ENCODE peak calls at places on chromosome 14, in four cellular contexts. One of them, this sample, is unnamed.

GRCh38 chr14:31864937-31865855 is 211.9 kb upstream of the ARHGAP5 start:
- DNase-seq in heart left ventricle: no peak
- DNase-seq in upper lobe of left lung: no peak
- DNase-seq in testis: no peak
- DNase-seq in this sample: no peak

GRCh38 chr14:105140581-105140980 is 28.0 kb downstream of the JAG2 start:
- DNase-seq in heart left ventricle: no peak
- DNase-seq in upper lobe of left lung: no peak
- DNase-seq in testis: no peak
- DNase-seq in this sample: peak

GRCh38 chr14:34665785-34666425 is 36.0 kb upstream of the SNX6 start:
- DNase-seq in heart left ventricle: peak
- DNase-seq in upper lobe of left lung: no peak
- DNase-seq in testis: peak
- DNase-seq in this sample: no peak

GRCh38 chr14:93903342-93904184 is 23.6 kb upstream of the FAM181A start:
- DNase-seq in heart left ventricle: no peak
- DNase-seq in upper lobe of left lung: no peak
- DNase-seq in testis: peak
- DNase-seq in this sample: no peak

GRCh38 chr14:104874571-104875411 is 9.7 kb downstream of the CEP170B start:
- DNase-seq in heart left ventricle: peak
- DNase-seq in upper lobe of left lung: peak
- DNase-seq in testis: no peak
- DNase-seq in this sample: no peak

GRCh38 chr14:44962573-44963528 is 861 bp downstream of the TOGARAM1 start:
- DNase-seq in heart left ventricle: peak
- DNase-seq in upper lobe of left lung: peak
- DNase-seq in testis: peak
- DNase-seq in this sample: peak

GRCh38 chr14:104751539-104752337 is 1.2 kb upstream of the SIVA1 start:
- DNase-seq in heart left ventricle: peak
- DNase-seq in upper lobe of left lung: peak
- DNase-seq in testis: no peak
- DNase-seq in this sample: peak

GRCh38 chr14:65704850-65705249 is 292.3 kb downstream of the FUT8 start:
- DNase-seq in heart left ventricle: no peak
- DNase-seq in upper lobe of left lung: no peak
- DNase-seq in testis: no peak
- DNase-seq in this sample: no peak

GRCh38 chr14:94113908-94114588 is 3.5 kb downstream of the IFI27 start:
- DNase-seq in heart left ventricle: no peak
- DNase-seq in upper lobe of left lung: no peak
- DNase-seq in testis: peak
- DNase-seq in this sample: no peak

GRCh38 chr14:76456200-76456599 is 80.3 kb downstream of the ESRRB start:
- DNase-seq in heart left ventricle: no peak
- DNase-seq in upper lobe of left lung: no peak
- DNase-seq in testis: peak
- DNase-seq in this sample: no peak

GRCh38 chr14:68551045-68551683 is 241.7 kb downstream of the ZFP36L1 start:
- DNase-seq in heart left ventricle: no peak
- DNase-seq in upper lobe of left lung: no peak
- DNase-seq in testis: no peak
- DNase-seq in this sample: no peak

GRCh38 chr14:21643407-21643806 is 8.7 kb upstream of the OR10G2 start:
- DNase-seq in heart left ventricle: no peak
- DNase-seq in upper lobe of left lung: no peak
- DNase-seq in testis: no peak
- DNase-seq in this sample: no peak

GRCh38 chr14:68306934-68307758 is 485.7 kb downstream of the ZFP36L1 start:
- DNase-seq in heart left ventricle: no peak
- DNase-seq in upper lobe of left lung: no peak
- DNase-seq in testis: no peak
- DNase-seq in this sample: no peak

GRCh38 chr14:94548131-94548998 is 12.9 kb upstream of the SERPINA4 start:
- DNase-seq in heart left ventricle: no peak
- DNase-seq in upper lobe of left lung: no peak
- DNase-seq in testis: no peak
- DNase-seq in this sample: no peak

GRCh38 chr14:23435540-23436326 is at the start of gene MYH7:
- DNase-seq in heart left ventricle: peak
- DNase-seq in upper lobe of left lung: no peak
- DNase-seq in testis: no peak
- DNase-seq in this sample: peak

GRCh38 chr14:84080961-84081360 is 1449.0 kb upstream of the FLRT2 start:
- DNase-seq in heart left ventricle: no peak
- DNase-seq in upper lobe of left lung: no peak
- DNase-seq in testis: no peak
- DNase-seq in this sample: no peak

GRCh38 chr14:53881161-53881846 is 75.3 kb downstream of the BMP4 start:
- DNase-seq in heart left ventricle: no peak
- DNase-seq in upper lobe of left lung: no peak
- DNase-seq in testis: no peak
- DNase-seq in this sample: no peak

GRCh38 chr14:97177016-97177415 is 379.8 kb downstream of the VRK1 start:
- DNase-seq in heart left ventricle: no peak
- DNase-seq in upper lobe of left lung: no peak
- DNase-seq in testis: no peak
- DNase-seq in this sample: no peak

GRCh38 chr14:74324945-74325361 is 22.2 kb upstream of the ABCD4 start:
- DNase-seq in heart left ventricle: no peak
- DNase-seq in upper lobe of left lung: no peak
- DNase-seq in testis: no peak
- DNase-seq in this sample: no peak

GRCh38 chr14:71247106-71247505 is 339.8 kb downstream of the PCNX1 start:
- DNase-seq in heart left ventricle: no peak
- DNase-seq in upper lobe of left lung: no peak
- DNase-seq in testis: no peak
- DNase-seq in this sample: no peak

GRCh38 chr14:101222362-101223090 is 319.0 kb upstream of the RTL1 start:
- DNase-seq in heart left ventricle: no peak
- DNase-seq in upper lobe of left lung: peak
- DNase-seq in testis: no peak
- DNase-seq in this sample: no peak

GRCh38 chr14:31945074-31945613 is 132.0 kb upstream of the ARHGAP5 start:
- DNase-seq in heart left ventricle: no peak
- DNase-seq in upper lobe of left lung: no peak
- DNase-seq in testis: no peak
- DNase-seq in this sample: no peak

GRCh38 chr14:78836777-78837176 is 666.6 kb downstream of the NRXN3 start:
- DNase-seq in heart left ventricle: no peak
- DNase-seq in upper lobe of left lung: no peak
- DNase-seq in testis: peak
- DNase-seq in this sample: no peak

GRCh38 chr14:85336817-85337216 is 193.1 kb upstream of the FLRT2 start:
- DNase-seq in heart left ventricle: no peak
- DNase-seq in upper lobe of left lung: no peak
- DNase-seq in testis: no peak
- DNase-seq in this sample: no peak

GRCh38 chr14:94548999-94549985 is 11.9 kb upstream of the SERPINA4 start:
- DNase-seq in heart left ventricle: peak
- DNase-seq in upper lobe of left lung: no peak
- DNase-seq in testis: peak
- DNase-seq in this sample: peak

GRCh38 chr14:99322731-99323599 is 51.0 kb upstream of the BCL11B start:
- DNase-seq in heart left ventricle: no peak
- DNase-seq in upper lobe of left lung: no peak
- DNase-seq in testis: no peak
- DNase-seq in this sample: no peak

GRCh38 chr14:69049675-69050074 is 70.6 kb upstream of the ACTN1 start:
- DNase-seq in heart left ventricle: no peak
- DNase-seq in upper lobe of left lung: no peak
- DNase-seq in testis: peak
- DNase-seq in this sample: no peak

GRCh38 chr14:23537351-23538048 is 14.1 kb downstream of the ZFHX2 start:
- DNase-seq in heart left ventricle: no peak
- DNase-seq in upper lobe of left lung: no peak
- DNase-seq in testis: no peak
- DNase-seq in this sample: peak

GRCh38 chr14:53840444-53840843 is 116.2 kb downstream of the BMP4 start:
- DNase-seq in heart left ventricle: no peak
- DNase-seq in upper lobe of left lung: no peak
- DNase-seq in testis: no peak
- DNase-seq in this sample: no peak

DNA sequence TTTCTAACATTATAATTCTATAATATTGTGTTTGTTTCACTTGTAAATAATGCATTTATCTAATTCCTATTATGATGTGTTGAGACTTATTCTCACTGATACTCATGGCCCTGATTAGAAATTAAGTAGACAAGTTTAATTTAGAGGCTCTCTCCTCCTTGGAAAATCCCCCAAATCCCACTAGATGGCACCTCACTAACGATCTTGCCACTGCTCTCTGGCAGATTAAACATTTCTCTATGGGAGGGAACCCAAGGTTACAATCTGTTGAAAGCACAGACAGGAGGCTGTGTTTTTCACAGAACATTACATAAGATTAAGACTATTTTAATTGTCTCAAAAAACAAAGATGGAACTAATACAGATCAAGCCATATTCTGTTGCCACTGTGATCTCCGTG is 318.7 kb downstream of the LRFN5 start:
- DNase-seq in heart left ventricle: no peak
- DNase-seq in upper lobe of left lung: no peak
- DNase-seq in testis: peak
- DNase-seq in this sample: no peak
- TF ChIP-seq CTCF in heart left ventricle: no peak
- TF ChIP-seq CTCF in upper lobe of left lung: no peak
- TF ChIP-seq CTCF in testis: no peak
- TF ChIP-seq CTCF in this sample: no peak

DNA sequence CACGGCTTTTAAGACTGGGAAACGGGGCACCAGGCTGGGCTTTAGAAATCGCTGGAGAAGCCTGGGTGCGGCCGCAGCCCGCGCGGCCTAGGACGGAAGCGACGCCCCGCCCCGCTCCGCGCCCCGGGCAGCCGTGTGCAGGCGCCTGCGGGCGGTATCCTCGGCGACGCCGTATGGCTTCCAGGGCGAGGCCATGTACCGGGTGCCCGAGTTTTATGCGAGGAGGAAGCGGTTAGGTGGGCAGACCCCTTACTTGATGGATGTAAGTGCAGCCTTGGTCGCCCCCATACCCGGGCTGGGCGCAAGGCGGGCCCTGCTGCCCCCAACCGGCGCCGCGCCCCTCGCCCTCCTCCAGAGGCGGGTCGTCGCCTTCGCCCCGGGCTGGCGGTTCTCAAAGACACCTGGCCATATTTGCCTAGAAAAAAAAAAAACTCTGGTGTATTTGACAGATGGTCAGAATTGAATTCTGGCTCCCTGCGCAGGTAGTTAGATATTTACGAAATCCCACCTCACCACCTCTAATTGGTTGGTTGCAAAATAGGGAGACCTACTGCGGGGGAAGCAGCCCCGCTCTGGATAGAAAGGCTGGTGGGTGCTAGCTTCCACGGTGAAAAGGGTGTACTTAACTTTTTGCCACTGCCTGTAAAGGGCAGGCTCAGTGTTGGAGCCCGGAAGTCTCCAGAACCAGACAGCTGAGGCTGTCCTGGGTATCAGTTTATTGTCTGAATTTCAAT is at the start of gene PPP1R36:
- DNase-seq in heart left ventricle: no peak
- DNase-seq in upper lobe of left lung: peak
- DNase-seq in testis: peak
- DNase-seq in this sample: peak
- TF ChIP-seq POLR2A in heart left ventricle: no peak
- TF ChIP-seq POLR2A in upper lobe of left lung: no peak
- TF ChIP-seq POLR2A in testis: no peak
- TF ChIP-seq POLR2A in this sample: no peak

GRCh38 chr14:55136868-55137785 is 8.1 kb downstream of the LGALS3 start:
- DNase-seq in heart left ventricle: peak
- DNase-seq in upper lobe of left lung: no peak
- DNase-seq in testis: peak
- DNase-seq in this sample: no peak

GRCh38 chr14:55139696-55140509 is 10.9 kb downstream of the LGALS3 start:
- DNase-seq in heart left ventricle: no peak
- DNase-seq in upper lobe of left lung: no peak
- DNase-seq in testis: no peak
- DNase-seq in this sample: no peak

GRCh38 chr14:55136241-55136640 is 7.2 kb downstream of the LGALS3 start:
- DNase-seq in heart left ventricle: no peak
- DNase-seq in upper lobe of left lung: no peak
- DNase-seq in testis: no peak
- DNase-seq in this sample: no peak

GRCh38 chr14:55139152-55139551 is 10.1 kb downstream of the LGALS3 start:
- DNase-seq in heart left ventricle: no peak
- DNase-seq in upper lobe of left lung: no peak
- DNase-seq in testis: no peak
- DNase-seq in this sample: no peak

DNA sequence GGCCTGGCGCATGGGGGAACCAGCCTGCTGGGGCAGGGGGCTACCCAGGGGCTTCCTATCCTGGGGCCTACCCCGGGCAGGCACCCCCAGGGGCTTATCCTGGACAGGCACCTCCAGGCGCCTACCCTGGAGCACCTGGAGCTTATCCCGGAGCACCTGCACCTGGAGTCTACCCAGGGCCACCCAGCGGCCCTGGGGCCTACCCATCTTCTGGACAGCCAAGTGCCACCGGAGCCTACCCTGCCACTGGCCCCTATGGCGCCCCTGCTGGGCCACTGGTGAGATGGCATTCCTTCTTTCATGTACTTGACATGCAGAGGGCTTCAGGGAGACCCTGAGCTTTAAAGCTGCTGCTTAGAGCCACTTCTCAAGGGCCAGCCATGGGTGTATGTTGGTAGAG is 9.0 kb downstream of the LGALS3 start:
- DNase-seq in heart left ventricle: no peak
- DNase-seq in upper lobe of left lung: peak
- DNase-seq in testis: no peak
- DNase-seq in this sample: no peak
- TF ChIP-seq CTCF in heart left ventricle: no peak
- TF ChIP-seq CTCF in upper lobe of left lung: no peak
- TF ChIP-seq CTCF in testis: no peak
- TF ChIP-seq CTCF in this sample: no peak

GRCh38 chr14:55191881-55192616 is 664 bp upstream of the DLGAP5 start:
- DNase-seq in heart left ventricle: no peak
- DNase-seq in upper lobe of left lung: no peak
- DNase-seq in testis: no peak
- DNase-seq in this sample: no peak
- TF ChIP-seq POLR2A in heart left ventricle: no peak
- TF ChIP-seq POLR2A in upper lobe of left lung: no peak
- TF ChIP-seq POLR2A in testis: no peak
- TF ChIP-seq POLR2A in this sample: no peak

This sample was measured in spleen.